ENCODE peak calls at places on chromosomes 4 and X, in four cellular contexts. J is Daoy, F is substantia nigra, W is heart right ventricle. V is an unnamed sample.

GRCh38 chr4:9919047-9919446 is 102.2 kb downstream of the SLC2A9 start:
- DNase-seq in J (no peak), F (no peak), W (no peak), V (no peak)

GRCh38 chr4:117135634-117136354 is 50.4 kb upstream of the TRAM1L1 start:
- DNase-seq in J (no peak), F (no peak), W (no peak), V (no peak)

GRCh38 chrX:14406225-14406624 is 123.1 kb upstream of the GLRA2 start:
- DNase-seq in J (no peak), F (no peak), W (no peak), V (no peak)

GRCh38 chrX:115332832-115333231 is 43.3 kb downstream of the LUZP4 start:
- DNase-seq in J (no peak), F (no peak), W (no peak), V (no peak)

GRCh38 chr4:20418865-20419451 is 167.3 kb downstream of the SLIT2 start:
- DNase-seq in J (peak), F (no peak), W (no peak), V (no peak)

GRCh38 chr4:15996773-15997172 is 33.8 kb upstream of the FGFBP2 start:
- DNase-seq in J (no peak), F (no peak), W (no peak), V (no peak)

GRCh38 chr4:150385606-150386005 is 196.3 kb upstream of the MAB21L2 start:
- DNase-seq in J (peak), F (no peak), W (no peak), V (peak)

GRCh38 chr4:8841678-8842268 is 29.9 kb downstream of the HMX1 start:
- DNase-seq in J (no peak), F (no peak), W (no peak), V (no peak)

GRCh38 chr4:56844817-56845580 is 23.5 kb upstream of the SPINK2 start:
- DNase-seq in J (no peak), F (no peak), W (no peak), V (no peak)

GRCh38 chrX:44906041-44906440 is 33.1 kb downstream of the KDM6A start:
- DNase-seq in J (no peak), F (no peak), W (no peak), V (no peak)

GRCh38 chr4:160202802-160203201 is 1099.9 kb downstream of the RAPGEF2 start:
- DNase-seq in J (peak), F (no peak), W (no peak), V (no peak)

GRCh38 chrX:9940397-9940796 is 26.8 kb upstream of the CLDN34 start:
- DNase-seq in J (peak), F (no peak), W (no peak), V (no peak)

GRCh38 chr4:4427886-4428285 is 41.0 kb downstream of the NSG1 start:
- DNase-seq in J (no peak), F (no peak), W (no peak), V (no peak)

V was measured in right cardiac atrium.